ENCODE peak calls at places on chromosomes 6 and 20, in six cellular contexts. One of them, this sample, is unnamed.

GRCh38 chr6:159056003-159056402 is 11.2 kb upstream of the TAGAP start:
- DNase-seq in CD4-positive, alpha-beta T cell: no peak
- DNase-seq in astrocyte of the spinal cord: no peak
- DNase-seq in progenitor cell of endocrine pancreas: no peak
- DNase-seq in colonic mucosa: no peak
- DNase-seq in uterus: no peak
- DNase-seq in this sample: no peak

GRCh38 chr20:8749986-8750385 is 318.9 kb upstream of the PLCB4 start:
- DNase-seq in CD4-positive, alpha-beta T cell: no peak
- DNase-seq in astrocyte of the spinal cord: peak
- DNase-seq in progenitor cell of endocrine pancreas: no peak
- DNase-seq in colonic mucosa: no peak
- DNase-seq in uterus: no peak
- DNase-seq in this sample: no peak

GRCh38 chr20:21046413-21047070 is 59.6 kb downstream of the LINC00237 start:
- DNase-seq in CD4-positive, alpha-beta T cell: no peak
- DNase-seq in astrocyte of the spinal cord: no peak
- DNase-seq in progenitor cell of endocrine pancreas: no peak
- DNase-seq in colonic mucosa: no peak
- DNase-seq in uterus: no peak
- DNase-seq in this sample: no peak

GRCh38 chr6:63790334-63790733 is 154.7 kb downstream of the PHF3 start:
- DNase-seq in CD4-positive, alpha-beta T cell: no peak
- DNase-seq in astrocyte of the spinal cord: no peak
- DNase-seq in progenitor cell of endocrine pancreas: no peak
- DNase-seq in colonic mucosa: no peak
- DNase-seq in uterus: no peak
- DNase-seq in this sample: no peak

GRCh38 chr6:145863396-145863795 is 48.8 kb upstream of the FBXO30 start:
- DNase-seq in CD4-positive, alpha-beta T cell: no peak
- DNase-seq in astrocyte of the spinal cord: no peak
- DNase-seq in progenitor cell of endocrine pancreas: no peak
- DNase-seq in colonic mucosa: no peak
- DNase-seq in uterus: no peak
- DNase-seq in this sample: no peak

GRCh38 chr6:33459226-33459625 is 4.8 kb downstream of the ZBTB9 start:
- DNase-seq in CD4-positive, alpha-beta T cell: no peak
- DNase-seq in astrocyte of the spinal cord: no peak
- DNase-seq in progenitor cell of endocrine pancreas: no peak
- DNase-seq in colonic mucosa: no peak
- DNase-seq in uterus: no peak
- DNase-seq in this sample: no peak

GRCh38 chr20:10579942-10580341 is 93.9 kb downstream of the JAG1 start:
- DNase-seq in CD4-positive, alpha-beta T cell: no peak
- DNase-seq in astrocyte of the spinal cord: no peak
- DNase-seq in progenitor cell of endocrine pancreas: no peak
- DNase-seq in colonic mucosa: no peak
- DNase-seq in uterus: no peak
- DNase-seq in this sample: no peak

GRCh38 chr20:10490706-10491105 is 55.6 kb downstream of the SLX4IP start:
- DNase-seq in CD4-positive, alpha-beta T cell: no peak
- DNase-seq in astrocyte of the spinal cord: no peak
- DNase-seq in progenitor cell of endocrine pancreas: no peak
- DNase-seq in colonic mucosa: no peak
- DNase-seq in uterus: no peak
- DNase-seq in this sample: no peak

GRCh38 chr6:53069431-53069830 is 4.2 kb downstream of the FBXO9 start:
- DNase-seq in CD4-positive, alpha-beta T cell: no peak
- DNase-seq in astrocyte of the spinal cord: no peak
- DNase-seq in progenitor cell of endocrine pancreas: no peak
- DNase-seq in colonic mucosa: no peak
- DNase-seq in uterus: no peak
- DNase-seq in this sample: no peak

GRCh38 chr6:157240059-157240959 is 83.0 kb downstream of the TMEM242 start:
- DNase-seq in CD4-positive, alpha-beta T cell: no peak
- DNase-seq in astrocyte of the spinal cord: peak
- DNase-seq in progenitor cell of endocrine pancreas: peak
- DNase-seq in colonic mucosa: peak
- DNase-seq in uterus: peak
- DNase-seq in this sample: peak

GRCh38 chr6:35360349-35361138 is 18.2 kb downstream of the PPARD start:
- DNase-seq in CD4-positive, alpha-beta T cell: no peak
- DNase-seq in astrocyte of the spinal cord: no peak
- DNase-seq in progenitor cell of endocrine pancreas: no peak
- DNase-seq in colonic mucosa: no peak
- DNase-seq in uterus: no peak
- DNase-seq in this sample: no peak

GRCh38 chr6:36345681-36346417 is 9.2 kb upstream of the BNIP5 start:
- DNase-seq in CD4-positive, alpha-beta T cell: no peak
- DNase-seq in astrocyte of the spinal cord: no peak
- DNase-seq in progenitor cell of endocrine pancreas: no peak
- DNase-seq in colonic mucosa: no peak
- DNase-seq in uterus: no peak
- DNase-seq in this sample: no peak

GRCh38 chr6:37994238-37994637 is 174.7 kb downstream of the ZFAND3 start:
- DNase-seq in CD4-positive, alpha-beta T cell: no peak
- DNase-seq in astrocyte of the spinal cord: peak
- DNase-seq in progenitor cell of endocrine pancreas: no peak
- DNase-seq in colonic mucosa: no peak
- DNase-seq in uterus: no peak
- DNase-seq in this sample: no peak

GRCh38 chr6:142699391-142699790 is 245.6 kb downstream of the HIVEP2 start:
- DNase-seq in CD4-positive, alpha-beta T cell: no peak
- DNase-seq in astrocyte of the spinal cord: no peak
- DNase-seq in progenitor cell of endocrine pancreas: no peak
- DNase-seq in colonic mucosa: no peak
- DNase-seq in uterus: no peak
- DNase-seq in this sample: no peak

GRCh38 chr6:75691012-75691411 is 58.0 kb upstream of the MYO6 start:
- DNase-seq in CD4-positive, alpha-beta T cell: no peak
- DNase-seq in astrocyte of the spinal cord: peak
- DNase-seq in progenitor cell of endocrine pancreas: no peak
- DNase-seq in colonic mucosa: no peak
- DNase-seq in uterus: no peak
- DNase-seq in this sample: no peak

GRCh38 chr6:145044606-145045275 is 690.6 kb downstream of the EPM2A start:
- DNase-seq in CD4-positive, alpha-beta T cell: no peak
- DNase-seq in astrocyte of the spinal cord: peak
- DNase-seq in progenitor cell of endocrine pancreas: no peak
- DNase-seq in colonic mucosa: no peak
- DNase-seq in uterus: no peak
- DNase-seq in this sample: no peak

GRCh38 chr20:62523473-62524203 is 47.8 kb upstream of the GATA5 start:
- DNase-seq in CD4-positive, alpha-beta T cell: no peak
- DNase-seq in astrocyte of the spinal cord: no peak
- DNase-seq in progenitor cell of endocrine pancreas: no peak
- DNase-seq in colonic mucosa: no peak
- DNase-seq in uterus: no peak
- DNase-seq in this sample: no peak

GRCh38 chr20:64113796-64114355 is 6.5 kb upstream of the NPBWR2 start:
- DNase-seq in CD4-positive, alpha-beta T cell: no peak
- DNase-seq in astrocyte of the spinal cord: no peak
- DNase-seq in progenitor cell of endocrine pancreas: no peak
- DNase-seq in colonic mucosa: no peak
- DNase-seq in uterus: no peak
- DNase-seq in this sample: no peak

GRCh38 chr20:14410869-14411555 is 73.6 kb upstream of the FLRT3 start:
- DNase-seq in CD4-positive, alpha-beta T cell: no peak
- DNase-seq in astrocyte of the spinal cord: no peak
- DNase-seq in progenitor cell of endocrine pancreas: no peak
- DNase-seq in colonic mucosa: no peak
- DNase-seq in uterus: no peak
- DNase-seq in this sample: no peak

GRCh38 chr6:159008656-159009288 is 8.8 kb upstream of the RSPH3 start:
- DNase-seq in CD4-positive, alpha-beta T cell: no peak
- DNase-seq in astrocyte of the spinal cord: no peak
- DNase-seq in progenitor cell of endocrine pancreas: no peak
- DNase-seq in colonic mucosa: no peak
- DNase-seq in uterus: no peak
- DNase-seq in this sample: no peak

GRCh38 chr6:157233686-157234085 is 89.6 kb downstream of the TMEM242 start:
- DNase-seq in CD4-positive, alpha-beta T cell: no peak
- DNase-seq in astrocyte of the spinal cord: no peak
- DNase-seq in progenitor cell of endocrine pancreas: no peak
- DNase-seq in colonic mucosa: no peak
- DNase-seq in uterus: no peak
- DNase-seq in this sample: no peak

GRCh38 chr6:109117346-109118035 is 22.2 kb downstream of the CEP57L1 start:
- DNase-seq in CD4-positive, alpha-beta T cell: no peak
- DNase-seq in astrocyte of the spinal cord: no peak
- DNase-seq in progenitor cell of endocrine pancreas: no peak
- DNase-seq in colonic mucosa: peak
- DNase-seq in uterus: no peak
- DNase-seq in this sample: no peak

GRCh38 chr20:36098364-36098763 is 56.2 kb upstream of the EPB41L1 start:
- DNase-seq in CD4-positive, alpha-beta T cell: no peak
- DNase-seq in astrocyte of the spinal cord: peak
- DNase-seq in progenitor cell of endocrine pancreas: no peak
- DNase-seq in colonic mucosa: peak
- DNase-seq in uterus: no peak
- DNase-seq in this sample: no peak

GRCh38 chr6:133245033-133245903 is 4.1 kb downstream of the EYA4 start:
- DNase-seq in CD4-positive, alpha-beta T cell: no peak
- DNase-seq in astrocyte of the spinal cord: no peak
- DNase-seq in progenitor cell of endocrine pancreas: no peak
- DNase-seq in colonic mucosa: no peak
- DNase-seq in uterus: no peak
- DNase-seq in this sample: no peak

GRCh38 chr6:158610319-158610968 is 34.1 kb downstream of the DYNLT1 start:
- DNase-seq in CD4-positive, alpha-beta T cell: no peak
- DNase-seq in astrocyte of the spinal cord: no peak
- DNase-seq in progenitor cell of endocrine pancreas: no peak
- DNase-seq in colonic mucosa: peak
- DNase-seq in uterus: no peak
- DNase-seq in this sample: no peak

GRCh38 chr20:53413188-53413631 is 180.4 kb downstream of the ZNF217 start:
- DNase-seq in CD4-positive, alpha-beta T cell: peak
- DNase-seq in astrocyte of the spinal cord: no peak
- DNase-seq in progenitor cell of endocrine pancreas: peak
- DNase-seq in colonic mucosa: peak
- DNase-seq in uterus: no peak
- DNase-seq in this sample: no peak

GRCh38 chr6:150334790-150335783 is 33.7 kb upstream of the IYD start:
- DNase-seq in CD4-positive, alpha-beta T cell: no peak
- DNase-seq in astrocyte of the spinal cord: peak
- DNase-seq in progenitor cell of endocrine pancreas: peak
- DNase-seq in colonic mucosa: peak
- DNase-seq in uterus: no peak
- DNase-seq in this sample: no peak

GRCh38 chr6:168373389-168373788 is 53.8 kb upstream of the DACT2 start:
- DNase-seq in CD4-positive, alpha-beta T cell: no peak
- DNase-seq in astrocyte of the spinal cord: no peak
- DNase-seq in progenitor cell of endocrine pancreas: no peak
- DNase-seq in colonic mucosa: no peak
- DNase-seq in uterus: no peak
- DNase-seq in this sample: no peak
- TF ChIP-seq CTCF in CD4-positive, alpha-beta T cell: no peak
- TF ChIP-seq CTCF in astrocyte of the spinal cord: no peak
- TF ChIP-seq CTCF in progenitor cell of endocrine pancreas: no peak
- TF ChIP-seq CTCF in colonic mucosa: no peak
- TF ChIP-seq CTCF in uterus: no peak
- TF ChIP-seq CTCF in this sample: no peak

GRCh38 chr6:122399348-122400120 is at the start of gene HSF2:
- DNase-seq in CD4-positive, alpha-beta T cell: peak
- DNase-seq in astrocyte of the spinal cord: peak
- DNase-seq in progenitor cell of endocrine pancreas: peak
- DNase-seq in colonic mucosa: peak
- DNase-seq in uterus: peak
- DNase-seq in this sample: peak
- TF ChIP-seq CTCF in CD4-positive, alpha-beta T cell: peak
- TF ChIP-seq CTCF in astrocyte of the spinal cord: peak
- TF ChIP-seq CTCF in progenitor cell of endocrine pancreas: peak
- TF ChIP-seq CTCF in colonic mucosa: no peak
- TF ChIP-seq CTCF in uterus: peak
- TF ChIP-seq CTCF in this sample: peak

DNA sequence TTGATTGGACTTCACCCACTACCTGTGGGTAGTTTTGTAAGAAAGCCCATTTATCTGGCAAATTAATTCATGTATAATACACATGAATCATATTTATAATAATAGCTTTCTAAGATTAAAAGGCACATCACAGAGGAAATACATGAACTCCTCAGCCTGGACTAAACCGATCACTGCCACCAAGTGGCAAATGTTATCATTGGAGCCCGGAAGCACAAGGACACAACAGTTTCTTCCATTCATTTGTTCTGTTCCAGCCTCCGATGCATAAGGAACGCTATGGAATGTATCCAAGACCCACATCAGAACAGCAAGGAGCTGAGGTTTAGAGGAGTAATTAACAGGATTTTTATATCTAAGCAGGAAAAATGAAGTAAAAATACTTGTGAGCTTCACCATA is 13.9 kb upstream of the IPCEF1 start:
- DNase-seq in CD4-positive, alpha-beta T cell: no peak
- DNase-seq in astrocyte of the spinal cord: peak
- DNase-seq in progenitor cell of endocrine pancreas: no peak
- DNase-seq in colonic mucosa: no peak
- DNase-seq in uterus: no peak
- DNase-seq in this sample: no peak
- TF ChIP-seq CTCF in CD4-positive, alpha-beta T cell: peak
- TF ChIP-seq CTCF in astrocyte of the spinal cord: peak
- TF ChIP-seq CTCF in progenitor cell of endocrine pancreas: peak
- TF ChIP-seq CTCF in colonic mucosa: peak
- TF ChIP-seq CTCF in uterus: peak
- TF ChIP-seq CTCF in this sample: no peak

GRCh38 chr20:38726849-38727601 is 2.7 kb downstream of the SLC32A1 start:
- DNase-seq in CD4-positive, alpha-beta T cell: peak
- DNase-seq in astrocyte of the spinal cord: no peak
- DNase-seq in progenitor cell of endocrine pancreas: peak
- DNase-seq in colonic mucosa: peak
- DNase-seq in uterus: no peak
- DNase-seq in this sample: no peak
- TF ChIP-seq CTCF in CD4-positive, alpha-beta T cell: no peak
- TF ChIP-seq CTCF in astrocyte of the spinal cord: peak
- TF ChIP-seq CTCF in progenitor cell of endocrine pancreas: peak
- TF ChIP-seq CTCF in colonic mucosa: no peak
- TF ChIP-seq CTCF in uterus: no peak
- TF ChIP-seq CTCF in this sample: no peak